ENCODE peak calls at places on chromosomes 5 and 9, in seven cellular contexts. B is H1, X is K562, K is HCT116, R is SK-N-SH, O is GM12878, H is HepG2. E is an unnamed sample.

GRCh38 chr5:15501057-15501791 is 1.2 kb downstream of the FBXL7 start:
- DNase-seq in X (no peak), R (peak), H (no peak), B (no peak), K (no peak), O (no peak), E (no peak)

GRCh38 chr9:104895572-104895971 is 32.4 kb downstream of the ABCA1 start:
- DNase-seq in O (no peak), H (no peak), X (no peak), R (no peak), B (no peak), K (no peak), E (no peak)

GRCh38 chr5:141617128-141617527 is 1.7 kb downstream of the DIAPH1 start:
- DNase-seq in K (no peak), O (no peak), H (no peak), X (peak), B (no peak), R (no peak), E (no peak)

GRCh38 chr9:27460225-27461023 is 63.7 kb upstream of the IFNK start:
- DNase-seq in X (no peak), R (no peak), H (no peak), B (no peak), O (peak), K (no peak), E (no peak)

GRCh38 chr9:98577446-98577845 is 131.3 kb downstream of the GABBR2 start:
- DNase-seq in K (no peak), R (no peak), O (no peak), B (no peak), X (no peak), H (no peak), E (no peak)

GRCh38 chr5:180171568-180172094 is 37.4 kb downstream of the RASGEF1C start:
- DNase-seq in R (no peak), X (no peak), K (no peak), B (no peak), O (no peak), H (no peak), E (no peak)

GRCh38 chr9:95650720-95651119 is 133.9 kb upstream of the PTCH1 start:
- DNase-seq in X (no peak), K (no peak), O (no peak), R (no peak), B (no peak), H (no peak), E (no peak)

GRCh38 chr9:2228132-2228531 is 213.0 kb downstream of the SMARCA2 start:
- DNase-seq in X (peak), R (peak), B (peak), K (no peak), O (no peak), H (no peak), E (no peak)

GRCh38 chr9:123716339-123716738 is 213.6 kb downstream of the DENND1A start:
- DNase-seq in B (no peak), O (peak), H (no peak), K (no peak), X (no peak), R (no peak), E (no peak)

GRCh38 chr9:131420913-131421312 is 27.0 kb downstream of the PRRC2B start:
- DNase-seq in O (no peak), B (no peak), R (peak), K (no peak), H (peak), X (no peak), E (peak)

GRCh38 chr9:109355564-109356297 is 34.9 kb upstream of the EPB41L4B start:
- DNase-seq in R (no peak), X (no peak), H (no peak), B (no peak), K (no peak), O (no peak), E (no peak)

GRCh38 chr9:77575785-77576184 is 72.3 kb downstream of the GNA14 start:
- DNase-seq in R (no peak), O (no peak), H (no peak), B (no peak), K (no peak), X (peak), E (peak)

GRCh38 chr5:150132740-150133139 is 22.9 kb downstream of the PDGFRB start:
- DNase-seq in H (no peak), O (no peak), K (no peak), R (no peak), B (no peak), X (no peak), E (no peak)

GRCh38 chr9:72454871-72455471 is 66.4 kb upstream of the TMC1 start:
- DNase-seq in B (peak), K (no peak), X (no peak), O (no peak), H (peak), R (no peak), E (no peak)

GRCh38 chr9:1047605-1048235 is 2.4 kb upstream of the DMRT2 start:
- DNase-seq in K (no peak), H (no peak), X (no peak), B (no peak), R (no peak), O (no peak), E (no peak)

GRCh38 chr9:70411930-70412677 is 2.4 kb downstream of the KLF9 start:
- DNase-seq in K (peak), B (peak), R (peak), O (peak), X (peak), H (peak), E (peak)

GRCh38 chr9:29422445-29422844 is 1849.2 kb upstream of the C9orf72 start:
- DNase-seq in H (no peak), X (no peak), B (no peak), K (no peak), O (peak), R (no peak), E (no peak)

GRCh38 chr5:146426853-146427618 is 20.1 kb upstream of the TCERG1 start:
- DNase-seq in H (peak), B (no peak), K (peak), X (peak), R (peak), O (no peak), E (peak)

GRCh38 chr5:143177263-143177994 is 226.1 kb downstream of the NR3C1 start:
- DNase-seq in R (no peak), K (no peak), O (no peak), H (no peak), X (no peak), B (no peak), E (no peak)

GRCh38 chr9:37984672-37985611 is 81.0 kb upstream of the SLC25A51 start:
- DNase-seq in X (peak), B (no peak), K (no peak), R (no peak), O (no peak), H (no peak), E (peak)

GRCh38 chr9:18676501-18676900 is 202.5 kb downstream of the ADAMTSL1 start:
- DNase-seq in B (no peak), R (no peak), H (no peak), K (no peak), O (no peak), X (no peak), E (no peak)

GRCh38 chr9:111040494-111040893 is 2.2 kb upstream of the LPAR1 start:
- DNase-seq in X (no peak), H (no peak), R (no peak), O (no peak), K (no peak), B (no peak), E (no peak)

GRCh38 chr9:111037744-111038335 is 430 bp downstream of the LPAR1 start:
- DNase-seq in B (no peak), X (no peak), O (no peak), K (peak), H (peak), R (peak), E (peak)

GRCh38 chr9:111038336-111039202 is at the start of gene LPAR1:
- DNase-seq in B (no peak), H (no peak), R (peak), X (no peak), K (peak), O (no peak), E (no peak)

GRCh38 chr9:111036946-111037743 is 1.1 kb downstream of the LPAR1 start:
- DNase-seq in O (no peak), H (no peak), K (peak), B (no peak), R (peak), X (no peak), E (peak)

GRCh38 chr9:111039203-111039907 is 1.1 kb upstream of the LPAR1 start:
- DNase-seq in K (peak), B (no peak), O (no peak), X (no peak), H (no peak), R (no peak), E (peak)
- TF ChIP-seq JUND in K (no peak), B (no peak), O (no peak), X (no peak), H (no peak), R (no peak), E (no peak)

GRCh38 chr5:59685806-59686205 is 207.7 kb downstream of the PDE4D start:
- DNase-seq in X (no peak), H (no peak), B (no peak), O (no peak), R (no peak), K (no peak), E (no peak)
- TF ChIP-seq JUND in X (no peak), H (no peak), B (no peak), O (no peak), R (no peak), K (no peak), E (no peak)

GRCh38 chr5:54324651-54325271 is 14.4 kb upstream of the ARL15 start:
- DNase-seq in O (no peak), R (no peak), B (no peak), H (no peak), K (no peak), X (no peak), E (no peak)

GRCh38 chr5:54325272-54325609 is 14.9 kb upstream of the ARL15 start:
- DNase-seq in X (no peak), R (no peak), O (no peak), K (no peak), B (no peak), H (no peak), E (no peak)

GRCh38 chr5:54326662-54327145 is 16.3 kb upstream of the ARL15 start:
- DNase-seq in H (no peak), X (no peak), B (no peak), O (no peak), R (no peak), K (no peak), E (no peak)

GRCh38 chr5:54325610-54326311 is 15.4 kb upstream of the ARL15 start:
- DNase-seq in B (no peak), H (no peak), O (no peak), X (peak), K (no peak), R (no peak), E (no peak)

GRCh38 chr5:54329731-54330709 is 19.6 kb upstream of the ARL15 start:
- DNase-seq in K (no peak), R (no peak), H (no peak), B (no peak), X (no peak), O (no peak), E (peak)
- TF ChIP-seq JUND in K (no peak), R (peak), H (no peak), B (no peak), X (no peak), O (no peak), E (peak)

DNA sequence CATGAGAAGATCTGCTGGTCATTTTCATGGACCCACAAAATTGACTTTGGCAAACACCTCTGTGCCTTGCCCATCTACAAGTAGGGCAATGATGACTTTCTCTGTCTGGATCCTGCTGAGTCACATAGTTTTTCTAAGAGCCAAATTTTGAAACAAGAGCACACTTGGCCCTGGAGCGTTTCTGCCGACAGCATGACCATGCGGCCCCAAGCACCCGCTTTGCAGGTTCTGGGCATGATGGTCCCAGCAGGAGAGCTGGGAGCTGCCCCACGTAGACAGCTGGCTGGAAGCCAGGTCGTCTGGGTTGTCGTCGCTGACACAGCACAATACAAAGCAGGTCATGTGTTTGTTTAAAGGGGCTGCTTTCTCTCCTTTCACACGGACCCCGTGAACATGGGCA is 159.8 kb downstream of the SYK start:
- DNase-seq in H (no peak), K (no peak), O (no peak), X (no peak), B (no peak), R (no peak), E (peak)
- TF ChIP-seq JUND in H (no peak), K (no peak), O (no peak), X (no peak), B (no peak), R (no peak), E (no peak)

E was measured in T47D.